ENCODE peak calls at places on chromosomes 6 and 20, in seven cellular contexts. H is hypothalamus, Y is heart left ventricle, K is posterior vena cava, N is LoVo, E is NCI-H1436, F is mesendoderm. V is an unnamed sample.

GRCh38 chr6:119757467-119757866 is 407.9 kb upstream of the MAN1A1 start:
- DNase-seq in Y (no peak), N (no peak), H (no peak), K (no peak), E (no peak), F (no peak), V (no peak)

GRCh38 chr6:61606500-61606899 is 679.5 kb downstream of the KHDRBS2 start:
- DNase-seq in F (peak; percentile 16), K (no peak), E (no peak), N (no peak), Y (no peak), H (no peak), V (peak; percentile 43)

GRCh38 chr6:29728173-29728879 is 5.1 kb downstream of the HLA-F start:
- DNase-seq in K (no peak), N (no peak), E (no peak), F (no peak), H (no peak), Y (no peak), V (no peak)

GRCh38 chr6:44473870-44474631 is 86.5 kb downstream of the CDC5L start:
- DNase-seq in N (no peak), E (no peak), F (no peak), K (no peak), H (no peak), Y (no peak), V (no peak)

GRCh38 chr6:6547111-6547879 is 41.2 kb upstream of the LY86 start:
- DNase-seq in F (peak; percentile 90), H (peak; percentile 90), N (peak; percentile 71), K (peak; percentile 95), Y (peak; percentile 90), E (peak; percentile 67), V (peak; percentile 97)

GRCh38 chr6:112694986-112695385 is 347.9 kb downstream of the RFPL4B start:
- DNase-seq in H (no peak), E (no peak), Y (no peak), F (no peak), K (no peak), N (no peak), V (no peak)

GRCh38 chr20:9256359-9256758 is 187.5 kb downstream of the PLCB4 start:
- DNase-seq in N (no peak), K (no peak), E (no peak), Y (no peak), F (no peak), H (no peak), V (no peak)

GRCh38 chr6:52346503-52346902 is 15.4 kb upstream of the PAQR8 start:
- DNase-seq in N (no peak), H (no peak), F (no peak), Y (no peak), E (no peak), K (no peak), V (no peak)

GRCh38 chr6:134421496-134421895 is 103.6 kb upstream of the SGK1 start:
- DNase-seq in Y (no peak), F (no peak), K (no peak), H (no peak), N (no peak), E (no peak), V (no peak)

GRCh38 chr20:18857640-18858039 is 44.1 kb downstream of the SCP2D1 start:
- DNase-seq in F (no peak), Y (no peak), K (no peak), E (no peak), H (no peak), N (no peak), V (no peak)

GRCh38 chr20:31587545-31588389 is 17.3 kb upstream of the ID1 start:
- DNase-seq in Y (peak; percentile 83), F (no peak), H (peak; percentile 52), N (no peak), K (no peak), E (peak; percentile 49), V (peak; percentile 80)

GRCh38 chr6:27088068-27088467 is 159.4 kb upstream of the PRSS16 start:
- DNase-seq in H (no peak), K (no peak), E (no peak), Y (no peak), N (no peak), F (no peak), V (no peak)

GRCh38 chr20:47719625-47720024 is 65.7 kb downstream of the SULF2 start:
- DNase-seq in N (no peak), K (no peak), F (no peak), H (no peak), Y (no peak), E (no peak), V (no peak)

GRCh38 chr20:48490976-48491657 is 336.7 kb downstream of the PREX1 start:
- DNase-seq in F (no peak), Y (no peak), N (no peak), K (no peak), E (no peak), H (no peak), V (peak; percentile 25)

GRCh38 chr6:147621280-147621679 is 112.8 kb downstream of the SAMD5 start:
- DNase-seq in F (no peak), K (no peak), H (no peak), Y (no peak), E (no peak), N (no peak), V (no peak)

GRCh38 chr6:44339301-44339700 is 3.1 kb upstream of the SPATS1 start:
- DNase-seq in H (no peak), E (no peak), N (no peak), F (no peak), Y (no peak), K (no peak), V (no peak)

GRCh38 chr6:141809901-141810300 is 322.8 kb upstream of the GJE1 start:
- DNase-seq in E (no peak), Y (no peak), H (no peak), K (no peak), F (no peak), N (no peak), V (no peak)

GRCh38 chr6:25883991-25884390 is 9.9 kb upstream of the SLC17A3 start:
- DNase-seq in H (no peak), Y (no peak), E (no peak), N (no peak), F (no peak), K (no peak), V (no peak)

GRCh38 chr6:149037026-149037734 is 280.3 kb upstream of the TAB2 start:
- DNase-seq in E (no peak), K (no peak), H (no peak), F (no peak), N (no peak), Y (no peak), V (no peak)

GRCh38 chr20:44151621-44152416 is 35.2 kb downstream of the JPH2 start:
- DNase-seq in Y (no peak), N (peak; percentile 65), F (peak; percentile 66), K (no peak), E (no peak), H (no peak), V (no peak)

GRCh38 chr6:169997187-169997929 is 245.9 kb downstream of the ERMARD start:
- DNase-seq in F (no peak), H (no peak), N (no peak), E (no peak), K (no peak), Y (peak; percentile 24), V (peak; percentile 37)

GRCh38 chr6:57063847-57064246 is 17.4 kb downstream of the KIAA1586 start:
- DNase-seq in K (no peak), Y (no peak), N (no peak), F (no peak), H (no peak), E (no peak), V (no peak)

GRCh38 chr6:159170999-159171712 is 2.0 kb downstream of the FNDC1 start:
- DNase-seq in K (no peak), Y (no peak), N (no peak), H (no peak), F (no peak), E (no peak), V (no peak)

GRCh38 chr20:46605978-46606816 is 45.1 kb downstream of the SLC13A3 start:
- DNase-seq in N (no peak), K (no peak), E (no peak), F (no peak), H (no peak), Y (no peak), V (no peak)

GRCh38 chr6:161273356-161273751 is 507 bp downstream of the AGPAT4 start:
- DNase-seq in K (no peak), E (no peak), Y (no peak), H (no peak), F (peak; percentile 85), N (no peak), V (no peak)

GRCh38 chr20:17357238-17357637 is 130.4 kb downstream of the PCSK2 start:
- DNase-seq in F (no peak), Y (no peak), K (no peak), E (no peak), H (no peak), N (no peak), V (no peak)

GRCh38 chr6:25623874-25624273 is 28.1 kb upstream of the SCGN start:
- DNase-seq in F (no peak), N (no peak), E (no peak), K (no peak), H (no peak), Y (no peak), V (no peak)

GRCh38 chr6:158863646-158864045 is 44.5 kb upstream of the EZR start:
- DNase-seq in E (no peak), Y (no peak), K (no peak), F (peak; percentile 78), N (no peak), H (no peak), V (peak; percentile 51)

GRCh38 chr6:50030777-50031562 is 9.2 kb upstream of the DEFB110 start:
- DNase-seq in Y (no peak), F (peak; percentile 86), E (peak; percentile 78), H (no peak), N (peak; percentile 18), K (peak; percentile 69), V (peak; percentile 88)